ENCODE peak calls at places on chromosomes 7 and 10, in seven cellular contexts. One of them, this sample, is unnamed.

GRCh38 chr7:155071121-155071651 is 1.1 kb downstream of the HTR5A start:
- DNase-seq in epithelial cell of esophagus: no peak
- DNase-seq in brain microvascular endothelial cell: no peak
- DNase-seq in PC-9: no peak
- DNase-seq in psoas muscle: no peak
- DNase-seq in neural crest cell: no peak
- DNase-seq in neural progenitor cell: no peak
- DNase-seq in this sample: no peak

GRCh38 chr7:137656227-137656849 is 190.4 kb downstream of the DGKI start:
- DNase-seq in psoas muscle: peak
- DNase-seq in epithelial cell of esophagus: peak
- DNase-seq in neural progenitor cell: peak
- DNase-seq in brain microvascular endothelial cell: peak
- DNase-seq in neural crest cell: peak
- DNase-seq in PC-9: peak
- DNase-seq in this sample: peak

GRCh38 chr10:784759-785538 is 95.5 kb upstream of the DIP2C start:
- DNase-seq in neural crest cell: peak
- DNase-seq in neural progenitor cell: peak
- DNase-seq in PC-9: peak
- DNase-seq in epithelial cell of esophagus: peak
- DNase-seq in brain microvascular endothelial cell: peak
- DNase-seq in psoas muscle: peak
- DNase-seq in this sample: no peak

GRCh38 chr7:115410427-115410805 is 488.5 kb downstream of the MDFIC start:
- DNase-seq in neural progenitor cell: no peak
- DNase-seq in PC-9: no peak
- DNase-seq in epithelial cell of esophagus: no peak
- DNase-seq in psoas muscle: no peak
- DNase-seq in neural crest cell: no peak
- DNase-seq in brain microvascular endothelial cell: no peak
- DNase-seq in this sample: no peak

GRCh38 chr10:97003151-97003803 is 171.2 kb downstream of the LCOR start:
- DNase-seq in neural progenitor cell: no peak
- DNase-seq in psoas muscle: no peak
- DNase-seq in epithelial cell of esophagus: no peak
- DNase-seq in brain microvascular endothelial cell: no peak
- DNase-seq in PC-9: no peak
- DNase-seq in neural crest cell: no peak
- DNase-seq in this sample: no peak

GRCh38 chr10:482848-483247 is 206.6 kb downstream of the DIP2C start:
- DNase-seq in epithelial cell of esophagus: no peak
- DNase-seq in neural crest cell: no peak
- DNase-seq in PC-9: no peak
- DNase-seq in psoas muscle: peak
- DNase-seq in neural progenitor cell: no peak
- DNase-seq in brain microvascular endothelial cell: no peak
- DNase-seq in this sample: no peak

GRCh38 chr10:86480571-86480970 is 41.0 kb downstream of the WAPL start:
- DNase-seq in epithelial cell of esophagus: peak
- DNase-seq in PC-9: no peak
- DNase-seq in neural crest cell: no peak
- DNase-seq in brain microvascular endothelial cell: no peak
- DNase-seq in psoas muscle: no peak
- DNase-seq in neural progenitor cell: no peak
- DNase-seq in this sample: no peak

GRCh38 chr10:75351637-75352036 is 49.9 kb downstream of the ZNF503 start:
- DNase-seq in neural crest cell: no peak
- DNase-seq in neural progenitor cell: no peak
- DNase-seq in epithelial cell of esophagus: no peak
- DNase-seq in brain microvascular endothelial cell: no peak
- DNase-seq in psoas muscle: no peak
- DNase-seq in PC-9: no peak
- DNase-seq in this sample: no peak

GRCh38 chr7:21753071-21753470 is 192.6 kb downstream of the CDCA7L start:
- DNase-seq in brain microvascular endothelial cell: no peak
- DNase-seq in psoas muscle: no peak
- DNase-seq in PC-9: no peak
- DNase-seq in epithelial cell of esophagus: peak
- DNase-seq in neural progenitor cell: no peak
- DNase-seq in neural crest cell: no peak
- DNase-seq in this sample: no peak

GRCh38 chr10:7410306-7410799 is 481 bp downstream of the SFMBT2 start:
- DNase-seq in neural crest cell: peak
- DNase-seq in brain microvascular endothelial cell: no peak
- DNase-seq in psoas muscle: no peak
- DNase-seq in PC-9: no peak
- DNase-seq in neural progenitor cell: peak
- DNase-seq in epithelial cell of esophagus: no peak
- DNase-seq in this sample: no peak

GRCh38 chr10:25978771-25979170 is 44.7 kb downstream of the MYO3A start:
- DNase-seq in neural progenitor cell: no peak
- DNase-seq in epithelial cell of esophagus: no peak
- DNase-seq in brain microvascular endothelial cell: no peak
- DNase-seq in psoas muscle: no peak
- DNase-seq in neural crest cell: no peak
- DNase-seq in PC-9: no peak
- DNase-seq in this sample: no peak

GRCh38 chr10:131646551-131647525 is 254.0 kb upstream of the PPP2R2D start:
- DNase-seq in neural crest cell: no peak
- DNase-seq in epithelial cell of esophagus: no peak
- DNase-seq in neural progenitor cell: peak
- DNase-seq in psoas muscle: no peak
- DNase-seq in PC-9: no peak
- DNase-seq in brain microvascular endothelial cell: no peak
- DNase-seq in this sample: no peak

GRCh38 chr7:99109108-99110051 is 34.5 kb downstream of the SMURF1 start:
- DNase-seq in brain microvascular endothelial cell: peak
- DNase-seq in PC-9: peak
- DNase-seq in neural progenitor cell: no peak
- DNase-seq in neural crest cell: no peak
- DNase-seq in epithelial cell of esophagus: no peak
- DNase-seq in psoas muscle: peak
- DNase-seq in this sample: no peak

GRCh38 chr7:26588511-26588910 is 275.9 kb downstream of the SKAP2 start:
- DNase-seq in neural crest cell: no peak
- DNase-seq in PC-9: no peak
- DNase-seq in epithelial cell of esophagus: no peak
- DNase-seq in neural progenitor cell: no peak
- DNase-seq in brain microvascular endothelial cell: no peak
- DNase-seq in psoas muscle: no peak
- DNase-seq in this sample: no peak

GRCh38 chr10:114430688-114431413 is 26.5 kb upstream of the AFAP1L2 start:
- DNase-seq in psoas muscle: no peak
- DNase-seq in epithelial cell of esophagus: no peak
- DNase-seq in neural progenitor cell: no peak
- DNase-seq in PC-9: no peak
- DNase-seq in brain microvascular endothelial cell: no peak
- DNase-seq in neural crest cell: no peak
- DNase-seq in this sample: no peak

GRCh38 chr7:120862987-120863386 is 5.0 kb upstream of the TSPAN12 start:
- DNase-seq in PC-9: no peak
- DNase-seq in brain microvascular endothelial cell: peak
- DNase-seq in epithelial cell of esophagus: peak
- DNase-seq in psoas muscle: no peak
- DNase-seq in neural crest cell: no peak
- DNase-seq in neural progenitor cell: no peak
- DNase-seq in this sample: no peak

GRCh38 chr10:34489973-34490372 is 325.1 kb downstream of the PARD3 start:
- DNase-seq in brain microvascular endothelial cell: peak
- DNase-seq in psoas muscle: no peak
- DNase-seq in neural progenitor cell: no peak
- DNase-seq in neural crest cell: no peak
- DNase-seq in PC-9: no peak
- DNase-seq in epithelial cell of esophagus: peak
- DNase-seq in this sample: no peak

GRCh38 chr7:73448609-73449008 is 15.0 kb downstream of the FZD9 start:
- DNase-seq in neural progenitor cell: no peak
- DNase-seq in epithelial cell of esophagus: no peak
- DNase-seq in brain microvascular endothelial cell: no peak
- DNase-seq in neural crest cell: no peak
- DNase-seq in PC-9: no peak
- DNase-seq in psoas muscle: no peak
- DNase-seq in this sample: no peak

GRCh38 chr10:48302515-48303476 is 3.7 kb upstream of the MAPK8 start:
- DNase-seq in neural crest cell: no peak
- DNase-seq in neural progenitor cell: no peak
- DNase-seq in brain microvascular endothelial cell: no peak
- DNase-seq in psoas muscle: no peak
- DNase-seq in PC-9: no peak
- DNase-seq in epithelial cell of esophagus: no peak
- DNase-seq in this sample: no peak

GRCh38 chr10:63700209-63700934 is 179.2 kb downstream of the REEP3 start:
- DNase-seq in neural crest cell: no peak
- DNase-seq in brain microvascular endothelial cell: peak
- DNase-seq in neural progenitor cell: no peak
- DNase-seq in epithelial cell of esophagus: peak
- DNase-seq in psoas muscle: peak
- DNase-seq in PC-9: peak
- DNase-seq in this sample: no peak

GRCh38 chr10:79063661-79064490 is 4.9 kb upstream of the ZMIZ1 start:
- DNase-seq in neural crest cell: no peak
- DNase-seq in epithelial cell of esophagus: no peak
- DNase-seq in psoas muscle: peak
- DNase-seq in brain microvascular endothelial cell: no peak
- DNase-seq in neural progenitor cell: no peak
- DNase-seq in PC-9: no peak
- DNase-seq in this sample: no peak

GRCh38 chr7:85621286-85621685 is 434.4 kb upstream of the SEMA3D start:
- DNase-seq in brain microvascular endothelial cell: no peak
- DNase-seq in epithelial cell of esophagus: no peak
- DNase-seq in neural progenitor cell: no peak
- DNase-seq in psoas muscle: no peak
- DNase-seq in PC-9: no peak
- DNase-seq in neural crest cell: no peak
- DNase-seq in this sample: no peak

GRCh38 chr7:96992624-96993452 is 12.5 kb upstream of the DLX6 start:
- DNase-seq in brain microvascular endothelial cell: no peak
- DNase-seq in PC-9: no peak
- DNase-seq in epithelial cell of esophagus: no peak
- DNase-seq in neural crest cell: no peak
- DNase-seq in neural progenitor cell: peak
- DNase-seq in psoas muscle: no peak
- DNase-seq in this sample: no peak

GRCh38 chr10:72354356-72355213 is at the start of gene DNAJB12:
- DNase-seq in PC-9: peak
- DNase-seq in neural crest cell: peak
- DNase-seq in psoas muscle: peak
- DNase-seq in neural progenitor cell: peak
- DNase-seq in epithelial cell of esophagus: peak
- DNase-seq in brain microvascular endothelial cell: peak
- DNase-seq in this sample: peak
- TF ChIP-seq CTCF in PC-9: no peak
- TF ChIP-seq CTCF in neural crest cell: no peak
- TF ChIP-seq CTCF in psoas muscle: peak
- TF ChIP-seq CTCF in neural progenitor cell: peak
- TF ChIP-seq CTCF in epithelial cell of esophagus: no peak
- TF ChIP-seq CTCF in brain microvascular endothelial cell: no peak
- TF ChIP-seq CTCF in this sample: no peak

GRCh38 chr7:118169146-118169545 is 14.8 kb upstream of the LSM8 start:
- DNase-seq in epithelial cell of esophagus: peak
- DNase-seq in brain microvascular endothelial cell: peak
- DNase-seq in neural progenitor cell: no peak
- DNase-seq in neural crest cell: no peak
- DNase-seq in psoas muscle: no peak
- DNase-seq in PC-9: no peak
- DNase-seq in this sample: no peak
- TF ChIP-seq CTCF in epithelial cell of esophagus: no peak
- TF ChIP-seq CTCF in brain microvascular endothelial cell: peak
- TF ChIP-seq CTCF in neural progenitor cell: no peak
- TF ChIP-seq CTCF in neural crest cell: no peak
- TF ChIP-seq CTCF in psoas muscle: no peak
- TF ChIP-seq CTCF in PC-9: no peak
- TF ChIP-seq CTCF in this sample: no peak

DNA sequence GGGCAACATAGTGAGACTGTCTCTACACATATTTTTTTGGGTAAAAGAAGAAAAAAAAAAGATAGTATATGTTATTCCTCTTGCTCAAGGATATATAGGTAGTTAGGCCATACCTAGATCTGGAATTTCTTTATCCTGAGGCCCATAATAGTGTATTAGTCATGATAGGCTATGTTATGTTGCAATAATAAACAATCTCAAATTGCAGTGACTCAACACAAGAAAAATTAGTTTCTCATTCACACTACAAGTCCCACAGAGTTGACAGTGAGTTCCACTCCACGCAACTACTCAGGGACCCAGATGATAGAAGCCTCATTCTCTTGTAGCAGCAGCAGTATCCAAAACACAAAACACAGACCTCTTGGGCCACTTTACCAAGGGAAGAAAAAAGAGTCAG is 7.3 kb upstream of the C10orf67 start:
- DNase-seq in psoas muscle: no peak
- DNase-seq in epithelial cell of esophagus: peak
- DNase-seq in PC-9: peak
- DNase-seq in brain microvascular endothelial cell: peak
- DNase-seq in neural crest cell: no peak
- DNase-seq in neural progenitor cell: no peak
- DNase-seq in this sample: no peak
- TF ChIP-seq CTCF in psoas muscle: no peak
- TF ChIP-seq CTCF in epithelial cell of esophagus: no peak
- TF ChIP-seq CTCF in PC-9: no peak
- TF ChIP-seq CTCF in brain microvascular endothelial cell: no peak
- TF ChIP-seq CTCF in neural crest cell: no peak
- TF ChIP-seq CTCF in neural progenitor cell: no peak
- TF ChIP-seq CTCF in this sample: no peak

GRCh38 chr7:157396316-157397035 is 59.7 kb downstream of the DNAJB6 start:
- DNase-seq in brain microvascular endothelial cell: no peak
- DNase-seq in neural progenitor cell: peak
- DNase-seq in neural crest cell: no peak
- DNase-seq in PC-9: no peak
- DNase-seq in psoas muscle: no peak
- DNase-seq in epithelial cell of esophagus: no peak
- DNase-seq in this sample: no peak
- TF ChIP-seq CTCF in brain microvascular endothelial cell: no peak
- TF ChIP-seq CTCF in neural progenitor cell: peak
- TF ChIP-seq CTCF in neural crest cell: no peak
- TF ChIP-seq CTCF in PC-9: no peak
- TF ChIP-seq CTCF in psoas muscle: no peak
- TF ChIP-seq CTCF in epithelial cell of esophagus: no peak
- TF ChIP-seq CTCF in this sample: no peak

GRCh38 chr7:128020161-128020560 is 11.1 kb downstream of the LRRC4 start:
- DNase-seq in brain microvascular endothelial cell: no peak
- DNase-seq in PC-9: no peak
- DNase-seq in neural crest cell: no peak
- DNase-seq in neural progenitor cell: peak
- DNase-seq in epithelial cell of esophagus: no peak
- DNase-seq in psoas muscle: no peak
- DNase-seq in this sample: no peak
- TF ChIP-seq CTCF in brain microvascular endothelial cell: peak
- TF ChIP-seq CTCF in PC-9: no peak
- TF ChIP-seq CTCF in neural crest cell: peak
- TF ChIP-seq CTCF in neural progenitor cell: peak
- TF ChIP-seq CTCF in epithelial cell of esophagus: peak
- TF ChIP-seq CTCF in psoas muscle: no peak
- TF ChIP-seq CTCF in this sample: no peak